ENCODE peak calls at places on chromosomes 1 and 21, in six cellular contexts. G, J, P, S, A and D are unnamed samples.

GRCh38 chr1:154752273-154753030 is 117.6 kb downstream of the KCNN3 start:
- DNase-seq in G (no peak), J (no peak), P (no peak), S (no peak), A (no peak), D (no peak)

GRCh38 chr1:244603498-244603897 is 49.4 kb upstream of the DESI2 start:
- DNase-seq in G (peak), J (peak), P (no peak), S (no peak), A (peak), D (peak)

GRCh38 chr1:8423134-8423701 is 105.3 kb downstream of the SLC45A1 start:
- DNase-seq in G (no peak), J (no peak), P (peak), S (no peak), A (no peak), D (peak)

GRCh38 chr1:24179251-24179895 is 7.7 kb downstream of the IFNLR1 start:
- DNase-seq in G (no peak), J (no peak), P (no peak), S (no peak), A (no peak), D (no peak)

GRCh38 chr1:56709269-56709880 is 64.3 kb downstream of the PRKAA2 start:
- DNase-seq in G (peak), J (peak), P (peak), S (no peak), A (peak), D (peak)

GRCh38 chr1:54234284-54234683 is 34.3 kb downstream of the MRPL37 start:
- DNase-seq in G (no peak), J (no peak), P (no peak), S (no peak), A (no peak), D (no peak)

GRCh38 chr1:118481091-118481490 is 296.1 kb upstream of the SPAG17 start:
- DNase-seq in G (no peak), J (no peak), P (no peak), S (no peak), A (no peak), D (no peak)

GRCh38 chr1:21255284-21255942 is 34.9 kb downstream of the ECE1 start:
- DNase-seq in G (peak), J (peak), P (peak), S (peak), A (peak), D (peak)

GRCh38 chr1:234962340-234962989 is 166.2 kb downstream of the TOMM20 start:
- DNase-seq in G (peak), J (peak), P (no peak), S (peak), A (peak), D (no peak)

GRCh38 chr1:71717186-71717585 is 565.2 kb downstream of the NEGR1 start:
- DNase-seq in G (no peak), J (no peak), P (no peak), S (no peak), A (no peak), D (no peak)

GRCh38 chr1:91769698-91770232 is 116.2 kb downstream of the TGFBR3 start:
- DNase-seq in G (no peak), J (no peak), P (no peak), S (no peak), A (no peak), D (no peak)

GRCh38 chr1:207833381-207833780 is 77.5 kb downstream of the CD34 start:
- DNase-seq in G (no peak), J (no peak), P (no peak), S (no peak), A (peak), D (no peak)

DNA sequence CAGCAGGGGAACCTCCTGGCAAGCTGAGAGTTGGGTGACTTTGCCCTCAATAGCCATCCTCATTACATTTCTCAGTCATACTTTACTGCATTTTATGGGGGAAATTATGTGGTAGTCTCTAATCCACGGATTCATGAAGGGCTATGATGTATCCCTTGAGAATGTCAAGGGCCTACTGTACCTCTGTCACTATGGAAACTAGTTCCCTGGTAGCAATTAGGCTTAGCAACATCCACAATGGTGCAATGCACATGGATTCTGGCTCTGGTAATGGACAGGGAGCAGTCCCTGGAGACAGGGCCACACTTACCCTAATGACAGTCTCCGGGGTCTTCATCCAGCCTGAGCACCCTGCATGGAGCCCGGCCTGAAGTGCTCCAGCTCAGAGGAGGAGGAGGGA is 26.5 kb downstream of the LRRN2 start:
- DNase-seq in G (no peak), J (no peak), P (no peak), S (no peak), A (no peak), D (no peak)
- TF ChIP-seq BHLHE40 in G (no peak), J (no peak), P (no peak), S (no peak), A (no peak), D (no peak)

DNA sequence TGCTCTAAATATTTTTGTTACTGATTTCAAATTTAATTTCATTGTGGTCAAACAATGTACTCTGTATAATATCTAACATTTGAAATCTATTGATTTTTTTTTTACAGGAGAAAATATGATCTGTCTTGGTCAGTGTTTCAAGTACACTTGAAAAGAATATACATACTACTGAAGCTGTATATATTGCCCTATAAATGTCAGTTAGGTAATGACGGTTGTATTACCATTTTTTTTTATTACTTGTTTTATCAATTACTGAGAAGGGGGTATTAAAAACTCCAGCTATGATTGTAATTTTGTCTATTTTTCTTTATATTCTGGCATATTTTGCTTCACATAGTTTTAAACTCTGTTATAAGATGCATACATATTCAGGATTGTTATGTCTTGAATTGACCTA is 59.7 kb upstream of the CACHD1 start:
- DNase-seq in G (no peak), J (no peak), P (no peak), S (no peak), A (no peak), D (no peak)
- TF ChIP-seq BHLHE40 in G (no peak), J (no peak), P (no peak), S (no peak), A (no peak), D (no peak)

DNA sequence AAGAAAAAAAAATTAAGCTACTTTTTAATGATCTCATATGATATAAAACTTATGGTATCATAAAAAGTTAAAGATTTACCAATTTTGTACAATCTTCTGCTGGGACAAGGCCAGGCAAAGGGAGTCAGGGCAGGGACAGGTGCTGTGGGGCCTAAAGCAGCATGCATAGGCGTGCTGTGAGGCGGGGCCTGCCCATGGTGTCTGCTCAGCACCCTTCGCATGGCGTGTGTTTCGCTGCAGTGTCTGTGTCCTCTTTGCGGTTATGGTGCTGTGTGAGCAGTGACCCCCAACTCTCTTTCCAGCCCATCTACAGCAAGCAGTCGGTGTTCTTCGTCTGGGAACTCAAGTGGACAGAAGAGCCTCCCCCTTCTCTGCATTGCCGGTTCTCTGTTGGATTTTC is 13.4 kb upstream of the PWP2 start:
- DNase-seq in G (no peak), J (no peak), P (no peak), S (no peak), A (no peak), D (no peak)
- TF ChIP-seq BHLHE40 in G (no peak), J (no peak), P (no peak), S (no peak), A (no peak), D (no peak)

GRCh38 chr1:113868387-113869083 is 3.0 kb downstream of the PTPN22 start:
- DNase-seq in G (peak), J (no peak), P (no peak), S (no peak), A (no peak), D (no peak)
- TF ChIP-seq BHLHE40 in G (no peak), J (no peak), P (no peak), S (no peak), A (no peak), D (no peak)

GRCh38 chr1:25616080-25616931 is at the start of gene MAN1C1:
- DNase-seq in G (peak), J (peak), P (peak), S (no peak), A (peak), D (peak)
- TF ChIP-seq BHLHE40 in G (no peak), J (no peak), P (no peak), S (no peak), A (no peak), D (no peak)

GRCh38 chr1:100506221-100506620 is 31.7 kb upstream of the GPR88 start:
- DNase-seq in G (no peak), J (no peak), P (no peak), S (no peak), A (no peak), D (no peak)

GRCh38 chr1:100510441-100510840 is 27.5 kb upstream of the GPR88 start:
- DNase-seq in G (no peak), J (no peak), P (no peak), S (no peak), A (no peak), D (no peak)

GRCh38 chr1:100512803-100513352 is 25.1 kb upstream of the GPR88 start:
- DNase-seq in G (no peak), J (no peak), P (no peak), S (no peak), A (no peak), D (no peak)

GRCh38 chr1:100511773-100512172 is 26.2 kb upstream of the GPR88 start:
- DNase-seq in G (no peak), J (no peak), P (no peak), S (no peak), A (no peak), D (no peak)

DNA sequence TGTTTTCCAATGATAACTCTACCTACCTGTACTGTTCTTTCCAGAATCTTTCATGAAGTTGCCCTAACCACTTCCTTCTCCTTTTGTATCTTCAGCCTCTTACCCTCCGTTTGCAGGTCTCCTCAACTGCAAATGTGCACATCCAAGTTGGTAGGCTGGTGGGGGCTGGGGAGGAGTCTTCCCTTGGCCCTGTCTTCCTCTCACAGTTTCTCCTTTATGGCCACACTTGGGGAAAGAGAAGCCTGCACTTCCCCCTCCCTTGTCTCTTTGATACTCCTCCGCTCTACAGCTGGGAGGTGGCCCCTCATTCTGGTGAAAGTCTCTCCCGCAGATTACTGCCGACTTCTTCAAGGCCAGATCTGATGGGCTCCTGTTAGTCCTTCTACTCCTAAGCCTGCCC is 26.9 kb upstream of the GPR88 start:
- DNase-seq in G (no peak), J (no peak), P (no peak), S (no peak), A (no peak), D (no peak)
- TF ChIP-seq BHLHE40 in G (no peak), J (no peak), P (no peak), S (no peak), A (no peak), D (no peak)

GRCh38 chr1:18198240-18198639 is 90.6 kb downstream of the IGSF21 start:
- DNase-seq in G (no peak), J (no peak), P (no peak), S (no peak), A (no peak), D (no peak)

GRCh38 chr1:18200918-18201317 is 93.3 kb downstream of the IGSF21 start:
- DNase-seq in G (no peak), J (no peak), P (no peak), S (no peak), A (no peak), D (no peak)

GRCh38 chr1:18201997-18202719 is 94.6 kb downstream of the IGSF21 start:
- DNase-seq in G (no peak), J (no peak), P (no peak), S (no peak), A (no peak), D (no peak)

GRCh38 chr1:18199462-18199861 is 91.9 kb downstream of the IGSF21 start:
- DNase-seq in G (no peak), J (no peak), P (no peak), S (no peak), A (no peak), D (no peak)

GRCh38 chr1:18200136-18200717 is 92.6 kb downstream of the IGSF21 start:
- DNase-seq in G (no peak), J (no peak), P (no peak), S (no peak), A (no peak), D (no peak)
- TF ChIP-seq BHLHE40 in G (no peak), J (no peak), P (no peak), S (no peak), A (no peak), D (no peak)